ENCODE peak calls at places on chromosomes 1 and 21, in eight cellular contexts. L, O, C, W, S, Y, U and D are unnamed samples.

GRCh38 chr1:228783415-228784045 is 48.3 kb downstream of the RHOU start:
- DNase-seq in L (no peak), O (no peak), C (no peak), W (no peak), S (no peak), Y (no peak), U (no peak), D (no peak)

GRCh38 chr1:23548704-23549143 is 10.6 kb downstream of the ID3 start:
- DNase-seq in L (no peak), O (peak), C (no peak), W (no peak), S (no peak), Y (no peak), U (no peak), D (no peak)

GRCh38 chr1:28173151-28173979 is 3.1 kb downstream of the PTAFR start:
- DNase-seq in L (no peak), O (no peak), C (no peak), W (no peak), S (no peak), Y (no peak), U (no peak), D (no peak)

GRCh38 chr1:208089971-208090755 is 154.0 kb downstream of the PLXNA2 start:
- DNase-seq in L (no peak), O (peak), C (no peak), W (no peak), S (no peak), Y (peak), U (no peak), D (no peak)

GRCh38 chr1:175419684-175420490 is 227.3 kb upstream of the KIAA0040 start:
- DNase-seq in L (no peak), O (no peak), C (no peak), W (no peak), S (no peak), Y (no peak), U (no peak), D (peak)

GRCh38 chr1:214859647-214860046 is 222.9 kb upstream of the KCNK2 start:
- DNase-seq in L (no peak), O (no peak), C (no peak), W (no peak), S (no peak), Y (no peak), U (no peak), D (no peak)

GRCh38 chr1:23727362-23727811 is 15.9 kb upstream of the ELOA start:
- DNase-seq in L (no peak), O (peak), C (no peak), W (no peak), S (peak), Y (no peak), U (no peak), D (no peak)

GRCh38 chr1:85356130-85356529 is 79.7 kb upstream of the BCL10 start:
- DNase-seq in L (no peak), O (no peak), C (no peak), W (no peak), S (no peak), Y (no peak), U (no peak), D (peak)

GRCh38 chr1:247680171-247680570 is 632 bp upstream of the OR13G1 start:
- DNase-seq in L (no peak), O (no peak), C (no peak), W (no peak), S (no peak), Y (no peak), U (no peak), D (no peak)

GRCh38 chr1:67769633-67770256 is 63.5 kb downstream of the GNG12 start:
- DNase-seq in L (no peak), O (no peak), C (no peak), W (no peak), S (no peak), Y (no peak), U (no peak), D (no peak)

GRCh38 chr1:38045431-38046332 is 911 bp downstream of the POU3F1 start:
- DNase-seq in L (peak), O (peak), C (no peak), W (no peak), S (no peak), Y (no peak), U (no peak), D (no peak)

GRCh38 chr1:160133990-160134770 is 17.2 kb upstream of the ATP1A4 start:
- DNase-seq in L (no peak), O (no peak), C (no peak), W (no peak), S (no peak), Y (no peak), U (no peak), D (no peak)

GRCh38 chr21:39445339-39446269 is at the start of gene LCA5L:
- DNase-seq in L (peak), O (peak), C (peak), W (peak), S (peak), Y (peak), U (peak), D (no peak)

GRCh38 chr1:218476385-218476784 is 131.2 kb downstream of the TGFB2 start:
- DNase-seq in L (no peak), O (no peak), C (no peak), W (peak), S (no peak), Y (no peak), U (peak), D (no peak)

GRCh38 chr1:64536217-64536835 is 66.4 kb downstream of the CACHD1 start:
- DNase-seq in L (no peak), O (no peak), C (no peak), W (no peak), S (no peak), Y (no peak), U (peak), D (no peak)

GRCh38 chr1:42945171-42945570 is 13.5 kb downstream of the SLC2A1 start:
- DNase-seq in L (no peak), O (no peak), C (peak), W (no peak), S (no peak), Y (no peak), U (no peak), D (no peak)

GRCh38 chr21:25342811-25343210 is 264.5 kb downstream of the MRPL39 start:
- DNase-seq in L (no peak), O (no peak), C (no peak), W (peak), S (no peak), Y (no peak), U (no peak), D (no peak)

GRCh38 chr1:67721112-67721511 is 36.1 kb downstream of the GADD45A start:
- DNase-seq in L (no peak), O (no peak), C (no peak), W (no peak), S (no peak), Y (no peak), U (no peak), D (no peak)